ENCODE peak calls at places on chromosomes 5 and 9, in four cellular contexts. C, H, E and P are unnamed samples.

GRCh38 chr5:35153375-35153932 is 76.8 kb downstream of the PRLR start:
- DNase-seq in E (no peak), C (no peak), H (no peak), P (no peak)

GRCh38 chr9:133710661-133711427 is 27.3 kb downstream of the SARDH start:
- DNase-seq in C (no peak), E (no peak), H (no peak), P (no peak)

GRCh38 chr9:131036529-131037335 is 27.8 kb downstream of the LAMC3 start:
- DNase-seq in H (no peak), C (no peak), E (no peak), P (no peak)

GRCh38 chr5:111060169-111060568 is 11.3 kb upstream of the TSLP start:
- DNase-seq in C (no peak), E (no peak), H (no peak), P (no peak)

GRCh38 chr9:94703488-94704140 is 22.9 kb upstream of the AOPEP start:
- DNase-seq in H (no peak), E (no peak), C (no peak), P (no peak)

GRCh38 chr9:108696156-108696555 is 159.6 kb downstream of the ACTL7B start:
- DNase-seq in C (no peak), H (no peak), E (no peak), P (no peak)

GRCh38 chr5:139016186-139016585 is 141.1 kb upstream of the LRRTM2 start:
- DNase-seq in E (no peak), C (no peak), H (no peak), P (no peak)

GRCh38 chr9:99181621-99182020 is 40.1 kb downstream of the ALG2 start:
- DNase-seq in H (no peak), C (no peak), E (no peak), P (no peak)

GRCh38 chr5:157469687-157470086 is 9.7 kb downstream of the NIPAL4 start:
- DNase-seq in H (no peak), C (no peak), E (no peak), P (no peak)

GRCh38 chr5:10601246-10602030 is 37.6 kb downstream of the ANKRD33B start:
- DNase-seq in C (peak), E (peak), H (peak), P (peak)

GRCh38 chr5:75048457-75048953 is 3.9 kb downstream of the GCNT4 start:
- DNase-seq in C (no peak), E (no peak), H (no peak), P (no peak)

GRCh38 chr5:136028782-136029742 is at the start of gene TGFBI:
- DNase-seq in E (peak), C (peak), H (no peak), P (no peak)

GRCh38 chr5:94402096-94402495 is 216.3 kb downstream of the KIAA0825 start:
- DNase-seq in H (no peak), E (no peak), C (no peak), P (no peak)

GRCh38 chr5:100797863-100798262 is 105.2 kb downstream of the ST8SIA4 start:
- DNase-seq in H (no peak), E (no peak), C (no peak), P (no peak)

GRCh38 chr9:114824130-114824529 is 18.3 kb upstream of the TNFSF15 start:
- DNase-seq in E (no peak), C (no peak), H (no peak), P (no peak)

GRCh38 chr9:68967800-68968199 is 46.1 kb downstream of the PRKACG start:
- DNase-seq in C (no peak), E (no peak), H (no peak), P (no peak)

GRCh38 chr9:5971740-5972139 is 43.7 kb downstream of the RANBP6 start:
- DNase-seq in E (no peak), C (no peak), H (no peak), P (peak)

GRCh38 chr5:171226096-171226495 is 83.0 kb upstream of the TLX3 start:
- DNase-seq in H (no peak), E (no peak), C (no peak), P (no peak)

GRCh38 chr9:110140276-110140675 is 67.7 kb downstream of the C9orf152 start:
- DNase-seq in C (peak), E (no peak), H (no peak), P (no peak)

GRCh38 chr9:136687721-136688223 is 515 bp upstream of the AGPAT2 start:
- DNase-seq in C (no peak), H (no peak), E (peak), P (no peak)

GRCh38 chr9:124332756-124333155 is 75.0 kb downstream of the NEK6 start:
- DNase-seq in E (no peak), H (no peak), C (no peak), P (no peak)

GRCh38 chr9:124337562-124337961 is 77.7 kb downstream of the PSMB7 start:
- DNase-seq in H (no peak), C (no peak), E (no peak), P (no peak)

GRCh38 chr9:124333180-124333579 is 75.4 kb downstream of the NEK6 start:
- DNase-seq in H (no peak), C (no peak), E (no peak), P (no peak)

GRCh38 chr9:124334568-124335319 is 77.0 kb downstream of the NEK6 start:
- DNase-seq in C (no peak), H (no peak), E (no peak), P (no peak)

DNA sequence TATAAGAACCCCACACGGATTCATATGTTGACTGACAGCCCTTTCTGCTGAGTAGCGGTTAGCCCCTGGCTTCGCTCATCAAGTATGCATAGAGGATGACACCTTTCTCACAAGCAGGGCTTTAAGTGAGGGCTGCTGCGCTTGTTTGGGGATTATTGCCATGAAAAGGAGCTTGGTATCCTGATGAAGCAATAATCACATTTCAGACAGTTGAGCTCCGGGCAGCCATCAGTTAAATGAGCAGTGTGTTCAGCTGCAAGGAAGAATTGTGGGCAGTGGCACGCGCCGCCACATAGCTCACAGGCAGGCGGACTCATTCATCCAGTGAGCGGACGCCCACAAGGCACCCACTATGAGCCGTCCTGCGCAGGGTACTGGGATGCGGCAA is 77.6 kb downstream of the NEK6 start:
- DNase-seq in E (no peak), C (no peak), H (no peak), P (no peak)
- TF ChIP-seq POLR2A in E (no peak), C (no peak), H (no peak), P (no peak)

GRCh38 chr5:1004598-1005361 is 3.8 kb upstream of the NKD2 start:
- DNase-seq in C (peak), E (peak), H (no peak), P (no peak)
- TF ChIP-seq POLR2A in C (peak), E (no peak), H (no peak), P (no peak)

GRCh38 chr9:78035369-78035993 is 3.9 kb upstream of the GNAQ start:
- DNase-seq in H (peak), C (peak), E (peak), P (peak)
- TF ChIP-seq POLR2A in H (no peak), C (no peak), E (no peak), P (no peak)

GRCh38 chr9:33445941-33446506 is 1.4 kb downstream of the AQP3 start:
- DNase-seq in C (no peak), H (no peak), E (peak), P (no peak)

GRCh38 chr9:33448159-33448511 is 742 bp upstream of the AQP3 start:
- DNase-seq in E (no peak), C (no peak), H (no peak), P (no peak)

GRCh38 chr9:33446507-33447403 is 638 bp downstream of the AQP3 start:
- DNase-seq in E (peak), C (peak), H (no peak), P (peak)

GRCh38 chr9:33449715-33450114 is 2.3 kb upstream of the AQP3 start:
- DNase-seq in H (no peak), E (no peak), C (no peak), P (no peak)

DNA sequence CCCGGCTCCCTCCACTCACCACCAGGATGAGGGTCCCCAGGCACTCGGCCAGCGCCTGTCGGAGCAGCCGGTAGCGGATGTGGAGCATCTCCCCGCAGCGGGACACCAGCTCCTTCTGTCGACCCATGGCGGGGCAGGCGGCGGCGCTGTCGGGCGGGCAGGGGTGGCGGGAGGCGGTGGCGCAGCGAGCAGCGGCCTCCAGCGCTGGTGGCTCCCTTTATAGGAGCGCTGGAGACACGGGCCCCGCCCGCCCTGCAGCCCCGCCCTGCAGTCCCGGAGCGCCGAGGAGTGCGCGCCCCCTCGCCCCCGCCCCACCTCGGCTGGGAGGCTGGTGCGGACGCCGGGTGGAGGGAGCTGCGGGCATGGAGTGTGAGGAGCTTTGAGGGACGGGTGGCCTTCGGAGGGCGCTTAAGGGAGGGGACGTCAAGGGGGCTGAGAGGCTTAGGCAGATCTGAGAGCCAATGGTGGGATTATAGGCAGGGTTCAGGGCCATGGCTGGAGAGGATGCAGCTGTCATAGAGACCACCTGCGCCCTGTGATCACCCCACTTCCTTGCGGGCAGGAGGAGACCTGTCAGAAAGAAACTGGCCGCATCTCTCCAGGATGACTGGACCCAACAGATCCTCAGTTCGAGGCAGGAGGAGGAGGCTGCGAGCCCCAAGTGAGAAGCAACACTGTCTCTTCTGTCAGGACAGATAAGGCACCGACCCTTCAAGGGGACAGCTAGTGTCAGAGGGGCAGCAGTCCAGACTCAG is at the start of gene AQP3:
- DNase-seq in E (peak), H (no peak), C (peak), P (no peak)
- TF ChIP-seq POLR2A in E (peak), H (no peak), C (peak), P (no peak)

DNA sequence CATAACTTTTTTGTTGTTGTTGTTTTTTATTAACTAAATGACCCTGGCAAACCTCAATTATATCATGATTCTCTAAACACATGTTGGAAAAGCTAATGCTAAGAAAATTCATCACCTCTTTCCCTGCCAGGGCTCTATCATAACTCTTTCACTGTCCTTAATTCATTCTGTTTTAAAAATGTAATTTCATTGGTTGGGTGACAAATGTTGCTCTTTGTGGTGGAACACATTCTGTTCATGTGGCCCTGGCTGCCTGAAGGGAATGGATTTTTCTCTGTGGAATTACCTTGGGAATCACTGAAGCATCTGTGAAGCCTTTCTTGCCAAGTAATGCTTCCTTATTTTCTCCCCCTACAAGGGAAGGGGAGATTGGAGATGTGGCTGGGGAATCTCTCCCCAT is 201.7 kb upstream of the NMUR2 start:
- DNase-seq in C (no peak), E (no peak), H (no peak), P (no peak)
- TF ChIP-seq POLR2A in C (no peak), E (no peak), H (no peak), P (no peak)